ENCODE peak calls at places on chromosomes 7 and 10, in seven cellular contexts. Q is transverse colon; T is spleen; G is IMR-90; K is Peyer's patch; V is hepatocyte; E is CD8-positive, alpha-beta memory T cell. B is an unnamed sample.

GRCh38 chr7:128725524-128725923 is 13.6 kb upstream of the CALU start:
- DNase-seq in Q (no peak), T (no peak), G (no peak), K (no peak), V (no peak), E (no peak), B (no peak)

GRCh38 chr10:25933653-25934608 is at the start of gene MYO3A:
- DNase-seq in Q (no peak), T (peak; percentile 71), G (no peak), K (no peak), V (peak; percentile 34), E (no peak), B (no peak)

GRCh38 chr10:128927389-128927788 is 539.7 kb upstream of the MGMT start:
- DNase-seq in Q (no peak), T (no peak), G (no peak), K (no peak), V (peak; percentile 15), E (no peak), B (no peak)

GRCh38 chr7:106610996-106611886 is 49.7 kb downstream of the CCDC71L start:
- DNase-seq in Q (no peak), T (no peak), G (peak; percentile 33), K (no peak), V (no peak), E (no peak), B (no peak)

GRCh38 chr10:4020651-4021050 is 235.6 kb upstream of the KLF6 start:
- DNase-seq in Q (no peak), T (no peak), G (no peak), K (no peak), V (no peak), E (no peak), B (no peak)

GRCh38 chr7:146094356-146094755 is 22.2 kb upstream of the CNTNAP2 start:
- DNase-seq in Q (no peak), T (no peak), G (no peak), K (no peak), V (no peak), E (no peak), B (no peak)

GRCh38 chr10:13700461-13701144 is 113.8 kb downstream of the PRPF18 start:
- DNase-seq in Q (no peak), T (peak; percentile 41), G (no peak), K (no peak), V (no peak), E (no peak), B (no peak)

GRCh38 chr7:149833495-149834130 is 4.6 kb upstream of the ZNF862 start:
- DNase-seq in Q (no peak), T (peak; percentile 54), G (no peak), K (no peak), V (no peak), E (no peak), B (no peak)

GRCh38 chr10:110901954-110902819 is 16.8 kb downstream of the BBIP1 start:
- DNase-seq in Q (no peak), T (no peak), G (peak; percentile 80), K (no peak), V (peak; percentile 52), E (no peak), B (peak; percentile 47)

GRCh38 chr7:381211-382117 is 91.5 kb downstream of the FOXL3 start:
- DNase-seq in Q (no peak), T (peak; percentile 77), G (no peak), K (no peak), V (no peak), E (peak; percentile 18), B (no peak)

GRCh38 chr7:1986366-1987083 is 246.2 kb downstream of the MAD1L1 start:
- DNase-seq in Q (no peak), T (peak; percentile 73), G (no peak), K (no peak), V (no peak), E (no peak), B (no peak)

DNA sequence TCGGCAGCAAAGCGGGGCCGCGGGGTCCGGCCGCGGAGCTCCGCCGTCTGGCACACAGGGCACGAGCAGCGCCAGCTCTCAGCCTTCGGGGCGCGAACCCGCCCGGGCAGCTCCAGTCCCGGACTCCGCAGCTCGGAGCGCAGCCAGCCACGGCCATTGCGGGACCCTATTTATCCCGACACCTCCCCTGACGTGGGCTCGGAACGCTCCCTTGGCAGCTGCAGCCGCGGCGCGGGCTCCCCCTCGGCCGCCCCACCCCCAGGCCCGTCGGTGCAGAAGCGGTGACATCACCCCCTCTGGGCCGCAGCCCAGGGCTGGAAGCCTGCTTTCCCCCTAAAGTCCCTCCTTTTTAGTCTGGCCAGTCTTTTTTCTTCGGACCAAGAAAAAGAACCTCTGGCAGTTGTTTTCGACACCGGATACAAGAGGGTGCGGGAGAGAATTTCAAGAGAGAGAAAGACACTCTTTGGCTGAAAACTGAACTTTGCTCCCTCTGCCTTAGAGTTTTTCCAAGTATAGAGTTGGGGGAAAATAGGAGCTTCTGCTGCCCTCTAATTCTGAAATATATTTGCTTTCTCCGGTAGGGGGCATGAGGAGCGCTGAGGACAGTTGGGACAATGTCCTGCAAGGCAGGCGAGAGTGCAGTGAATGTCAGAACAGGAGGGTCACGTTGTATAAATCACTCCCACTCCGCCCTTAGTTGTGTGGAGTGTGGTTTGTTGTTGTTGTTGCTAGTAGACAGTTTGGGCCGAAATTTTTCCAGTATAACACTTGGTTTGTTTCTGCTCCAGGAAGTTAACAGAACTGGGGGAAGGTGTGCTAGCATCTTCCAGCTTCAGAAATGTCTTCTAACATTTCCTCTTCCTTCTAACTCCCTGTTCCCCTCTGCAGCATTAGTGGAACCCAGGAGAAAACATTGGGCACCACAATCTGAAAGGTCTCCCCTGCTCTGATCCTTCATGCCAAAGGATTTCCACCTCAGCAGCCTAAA is at the start of gene SFRP4:
- DNase-seq in Q (peak; percentile 35), T (peak; percentile 78), G (peak; percentile 1), K (no peak), V (peak; percentile 76), E (no peak), B (peak; percentile 69)
- H3K27me3 ChIP-seq in Q (peaks cover 18% of the 10 kb centered on the region), T (peaks cover 52% of the 10 kb centered on the region), G (peaks cover 3% of the 10 kb centered on the region), K (no peaks in the 10 kb centered on the region), V (peaks cover 58% of the 10 kb centered on the region), E (peaks cover 8% of the 10 kb centered on the region), B (no peaks in the 10 kb centered on the region)

GRCh38 chr10:94085766-94086437 is 92.2 kb downstream of the PLCE1 start:
- DNase-seq in Q (no peak), T (no peak), G (no peak), K (no peak), V (no peak), E (no peak), B (no peak)
- H3K4me1 ChIP-seq in Q (no peaks in the 10 kb centered on the region), T (no peaks in the 10 kb centered on the region), G (peaks cover 5% of the 10 kb centered on the region), K (no peaks in the 10 kb centered on the region), V (peaks cover 8% of the 10 kb centered on the region), E (no peaks in the 10 kb centered on the region), B (peaks cover 6% of the 10 kb centered on the region)

GRCh38 chr7:27920281-27920946 is 180.5 kb downstream of the TAX1BP1 start:
- DNase-seq in Q (no peak), T (no peak), G (no peak), K (no peak), V (no peak), E (no peak), B (no peak)
- H3K27me3 ChIP-seq in Q (no peaks in the 10 kb centered on the region), T (no peaks in the 10 kb centered on the region), G (no peaks in the 10 kb centered on the region), K (no peaks in the 10 kb centered on the region), V (no peaks in the 10 kb centered on the region), E (no peaks in the 10 kb centered on the region), B (no peaks in the 10 kb centered on the region)

GRCh38 chr10:44981172-44982113 is 2.8 kb upstream of the DEPP1 start:
- DNase-seq in Q (no peak), T (no peak), G (peak; percentile 92), K (no peak), V (peak; percentile 70), E (no peak), B (no peak)

GRCh38 chr10:44983066-44983894 is 4.7 kb upstream of the DEPP1 start:
- DNase-seq in Q (no peak), T (no peak), G (no peak), K (no peak), V (no peak), E (no peak), B (no peak)

GRCh38 chr10:44982114-44982460 is 3.5 kb upstream of the DEPP1 start:
- DNase-seq in Q (no peak), T (peak; percentile 76), G (no peak), K (no peak), V (no peak), E (no peak), B (peak; percentile 29)

GRCh38 chr10:44983895-44984278 is 5.3 kb upstream of the DEPP1 start:
- DNase-seq in Q (no peak), T (no peak), G (no peak), K (no peak), V (no peak), E (no peak), B (no peak)

GRCh38 chr10:44982496-44982895 is 3.9 kb upstream of the DEPP1 start:
- DNase-seq in Q (no peak), T (peak; percentile 74), G (no peak), K (no peak), V (no peak), E (no peak), B (peak; percentile 35)
- H3K4me1 ChIP-seq in Q (peaks cover 35% of the 10 kb centered on the region), T (peaks cover 46% of the 10 kb centered on the region), G (peaks cover 70% of the 10 kb centered on the region), K (no peaks in the 10 kb centered on the region), V (peaks cover 57% of the 10 kb centered on the region), E (no peaks in the 10 kb centered on the region), B (peaks cover 52% of the 10 kb centered on the region)

GRCh38 chr7:131927770-131928169 is 371.3 kb upstream of the PODXL start:
- DNase-seq in Q (no peak), T (no peak), G (no peak), K (no peak), V (no peak), E (no peak), B (no peak)
- H3K27me3 ChIP-seq in Q (peaks cover 3% of the 10 kb centered on the region), T (peaks cover 8% of the 10 kb centered on the region), G (no peaks in the 10 kb centered on the region), K (no peaks in the 10 kb centered on the region), V (peaks cover 5% of the 10 kb centered on the region), E (no peaks in the 10 kb centered on the region), B (peaks cover 2% of the 10 kb centered on the region)

DNA sequence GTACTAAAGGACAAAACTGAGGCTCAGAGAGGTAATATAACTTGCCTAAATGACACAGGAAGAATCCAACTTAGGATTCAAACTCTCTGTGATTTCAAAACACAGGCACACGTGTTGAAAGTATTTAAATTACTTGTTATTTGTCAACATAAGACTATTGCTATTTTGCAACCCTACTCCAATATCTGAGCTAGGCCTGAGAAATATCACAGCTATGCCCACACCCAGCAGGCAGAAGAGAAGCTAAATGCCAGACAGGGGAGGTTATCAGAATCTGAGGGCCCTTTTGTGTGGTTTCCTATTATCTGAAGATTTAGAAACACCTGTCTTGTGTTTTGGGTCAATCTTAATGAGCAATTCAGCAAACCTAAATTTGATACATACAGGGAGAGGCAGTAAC is 204.2 kb downstream of the ANK3 start:
- DNase-seq in Q (no peak), T (no peak), G (no peak), K (no peak), V (no peak), E (no peak), B (no peak)
- H3K4me1 ChIP-seq in Q (no peaks in the 10 kb centered on the region), T (no peaks in the 10 kb centered on the region), G (peaks cover 3% of the 10 kb centered on the region), K (no peaks in the 10 kb centered on the region), V (no peaks in the 10 kb centered on the region), E (no peaks in the 10 kb centered on the region), B (no peaks in the 10 kb centered on the region)

GRCh38 chr7:132574281-132574680 is 2.0 kb downstream of the PLXNA4 start:
- DNase-seq in Q (no peak), T (no peak), G (no peak), K (no peak), V (no peak), E (no peak), B (no peak)
- H3K27me3 ChIP-seq in Q (peaks cover 94% of the 10 kb centered on the region), T (peaks cover 72% of the 10 kb centered on the region), G (peaks cover 55% of the 10 kb centered on the region), K (no peaks in the 10 kb centered on the region), V (peaks cover 80% of the 10 kb centered on the region), E (peaks cover 39% of the 10 kb centered on the region), B (peaks cover 8% of the 10 kb centered on the region)

B was measured in Caco-2.